ENCODE peak calls at places on chromosomes 4 and X, in ten cellular contexts. One of them, this sample, is unnamed.

GRCh38 chr4:575281-576141 is 584 bp downstream of the TMEM271 start:
- DNase-seq in glutamatergic neuron: peak; percentile 68
- DNase-seq in mesothelial cell of epicardium: peak; percentile 83
- DNase-seq in GM20000: peak; percentile 79
- DNase-seq in HepG2: no peak
- DNase-seq in MCF 10A: no peak
- DNase-seq in omental fat pad: no peak
- DNase-seq in cardiac fibroblast: peak; percentile 49
- DNase-seq in uterus: no peak
- DNase-seq in foreskin fibroblast: peak; percentile 45
- DNase-seq in this sample: no peak

GRCh38 chr4:3389879-3390840 is 51.6 kb upstream of the HGFAC start:
- DNase-seq in mesothelial cell of epicardium: no peak
- DNase-seq in foreskin fibroblast: no peak
- DNase-seq in glutamatergic neuron: no peak
- DNase-seq in MCF 10A: no peak
- DNase-seq in omental fat pad: no peak
- DNase-seq in HepG2: no peak
- DNase-seq in GM20000: no peak
- DNase-seq in cardiac fibroblast: no peak
- DNase-seq in uterus: no peak
- DNase-seq in this sample: no peak

GRCh38 chr4:137531951-137532868 is at the start of gene PCDH18:
- DNase-seq in glutamatergic neuron: peak; percentile 49
- DNase-seq in cardiac fibroblast: peak; percentile 97
- DNase-seq in omental fat pad: peak; percentile 60
- DNase-seq in GM20000: peak; percentile 24
- DNase-seq in uterus: peak; percentile 95
- DNase-seq in foreskin fibroblast: peak; percentile 96
- DNase-seq in HepG2: no peak
- DNase-seq in MCF 10A: peak; percentile 64
- DNase-seq in mesothelial cell of epicardium: peak; percentile 76
- DNase-seq in this sample: peak; percentile 87

GRCh38 chr4:183596056-183596757 is 62.8 kb downstream of the RWDD4 start:
- DNase-seq in HepG2: no peak
- DNase-seq in MCF 10A: no peak
- DNase-seq in mesothelial cell of epicardium: no peak
- DNase-seq in uterus: no peak
- DNase-seq in GM20000: no peak
- DNase-seq in foreskin fibroblast: no peak
- DNase-seq in omental fat pad: no peak
- DNase-seq in cardiac fibroblast: no peak
- DNase-seq in glutamatergic neuron: no peak
- DNase-seq in this sample: no peak

GRCh38 chrX:39491548-39492297 is 606.0 kb downstream of the BCOR start:
- DNase-seq in foreskin fibroblast: no peak
- DNase-seq in glutamatergic neuron: no peak
- DNase-seq in HepG2: no peak
- DNase-seq in GM20000: peak; percentile 58
- DNase-seq in omental fat pad: no peak
- DNase-seq in cardiac fibroblast: no peak
- DNase-seq in mesothelial cell of epicardium: no peak
- DNase-seq in MCF 10A: no peak
- DNase-seq in uterus: no peak
- DNase-seq in this sample: no peak

GRCh38 chrX:140766024-140766611 is 56.6 kb downstream of the LINC00632 start:
- DNase-seq in foreskin fibroblast: no peak
- DNase-seq in cardiac fibroblast: peak; percentile 80
- DNase-seq in mesothelial cell of epicardium: peak; percentile 66
- DNase-seq in glutamatergic neuron: peak; percentile 51
- DNase-seq in uterus: peak; percentile 34
- DNase-seq in MCF 10A: peak; percentile 76
- DNase-seq in omental fat pad: no peak
- DNase-seq in GM20000: peak; percentile 25
- DNase-seq in HepG2: peak; percentile 27
- DNase-seq in this sample: no peak

GRCh38 chrX:64204701-64205440 is 637 bp downstream of the AMER1 start:
- DNase-seq in GM20000: peak; percentile 55
- DNase-seq in foreskin fibroblast: peak; percentile 44
- DNase-seq in cardiac fibroblast: peak; percentile 26
- DNase-seq in glutamatergic neuron: peak; percentile 61
- DNase-seq in omental fat pad: no peak
- DNase-seq in HepG2: peak; percentile 0
- DNase-seq in mesothelial cell of epicardium: peak; percentile 48
- DNase-seq in uterus: peak; percentile 33
- DNase-seq in MCF 10A: peak; percentile 34
- DNase-seq in this sample: no peak

GRCh38 chr4:6278801-6279197 is 9.1 kb downstream of the WFS1 start:
- DNase-seq in cardiac fibroblast: peak; percentile 19
- DNase-seq in glutamatergic neuron: no peak
- DNase-seq in uterus: peak; percentile 66
- DNase-seq in foreskin fibroblast: no peak
- DNase-seq in MCF 10A: no peak
- DNase-seq in omental fat pad: no peak
- DNase-seq in HepG2: peak; percentile 73
- DNase-seq in mesothelial cell of epicardium: no peak
- DNase-seq in GM20000: peak; percentile 82
- DNase-seq in this sample: no peak

GRCh38 chr4:80266267-80266901 is at the start of gene FGF5:
- DNase-seq in glutamatergic neuron: peak; percentile 68
- DNase-seq in mesothelial cell of epicardium: peak; percentile 62
- DNase-seq in cardiac fibroblast: peak; percentile 93
- DNase-seq in uterus: peak; percentile 29
- DNase-seq in MCF 10A: peak; percentile 66
- DNase-seq in omental fat pad: no peak
- DNase-seq in HepG2: no peak
- DNase-seq in GM20000: peak; percentile 20
- DNase-seq in foreskin fibroblast: peak; percentile 98
- DNase-seq in this sample: peak; percentile 58

GRCh38 chrX:3066555-3066954 is 25.3 kb downstream of the ARSF start:
- DNase-seq in GM20000: no peak
- DNase-seq in MCF 10A: peak; percentile 18
- DNase-seq in omental fat pad: no peak
- DNase-seq in HepG2: no peak
- DNase-seq in glutamatergic neuron: peak; percentile 37
- DNase-seq in cardiac fibroblast: peak; percentile 0
- DNase-seq in foreskin fibroblast: no peak
- DNase-seq in mesothelial cell of epicardium: peak; percentile 39
- DNase-seq in uterus: no peak
- DNase-seq in this sample: no peak

GRCh38 chrX:3651272-3651671 is 62.2 kb downstream of the PRKX start:
- DNase-seq in omental fat pad: no peak
- DNase-seq in foreskin fibroblast: peak; percentile 13
- DNase-seq in HepG2: no peak
- DNase-seq in cardiac fibroblast: peak; percentile 56
- DNase-seq in mesothelial cell of epicardium: no peak
- DNase-seq in uterus: no peak
- DNase-seq in MCF 10A: peak; percentile 35
- DNase-seq in GM20000: no peak
- DNase-seq in glutamatergic neuron: no peak
- DNase-seq in this sample: no peak

DNA sequence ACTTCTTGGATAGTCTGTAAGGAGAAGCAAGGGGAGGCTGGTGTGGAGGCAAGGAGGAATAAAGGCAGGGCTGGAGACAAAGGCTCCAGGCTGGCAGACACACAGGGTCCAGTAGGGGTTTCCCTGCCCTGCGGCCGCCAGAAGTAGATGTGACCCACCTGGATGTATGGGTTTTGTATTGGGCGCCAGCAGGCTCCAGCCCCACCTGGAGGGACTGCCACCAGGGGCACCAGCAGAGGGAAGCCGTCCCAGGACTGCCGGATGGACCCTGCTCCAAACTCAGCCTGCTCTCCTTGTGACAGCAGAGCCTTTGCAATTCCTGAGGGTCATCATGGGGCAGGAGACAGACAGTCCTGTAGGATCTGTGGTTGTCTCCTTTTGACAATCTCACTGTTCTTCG is 52.7 kb downstream of the MGST2 start:
- DNase-seq in HepG2: no peak
- DNase-seq in foreskin fibroblast: no peak
- DNase-seq in cardiac fibroblast: no peak
- DNase-seq in MCF 10A: no peak
- DNase-seq in uterus: no peak
- DNase-seq in mesothelial cell of epicardium: no peak
- DNase-seq in glutamatergic neuron: no peak
- DNase-seq in omental fat pad: no peak
- DNase-seq in GM20000: no peak
- DNase-seq in this sample: no peak
- TF ChIP-seq CTCF in HepG2: no peak
- TF ChIP-seq CTCF in foreskin fibroblast: no peak
- TF ChIP-seq CTCF in cardiac fibroblast: no peak
- TF ChIP-seq CTCF in MCF 10A: no peak
- TF ChIP-seq CTCF in uterus: no peak
- TF ChIP-seq CTCF in mesothelial cell of epicardium: no peak
- TF ChIP-seq CTCF in glutamatergic neuron: no peak
- TF ChIP-seq CTCF in omental fat pad: no peak
- TF ChIP-seq CTCF in GM20000: no peak
- TF ChIP-seq CTCF in this sample: no peak

GRCh38 chr4:114076865-114077264 is 97.4 kb upstream of the ARSJ start:
- DNase-seq in glutamatergic neuron: no peak
- DNase-seq in GM20000: no peak
- DNase-seq in MCF 10A: peak; percentile 22
- DNase-seq in omental fat pad: no peak
- DNase-seq in mesothelial cell of epicardium: no peak
- DNase-seq in foreskin fibroblast: no peak
- DNase-seq in uterus: no peak
- DNase-seq in cardiac fibroblast: peak; percentile 49
- DNase-seq in HepG2: no peak
- DNase-seq in this sample: no peak
- TF ChIP-seq CTCF in glutamatergic neuron: no peak
- TF ChIP-seq CTCF in GM20000: no peak
- TF ChIP-seq CTCF in MCF 10A: no peak
- TF ChIP-seq CTCF in omental fat pad: no peak
- TF ChIP-seq CTCF in mesothelial cell of epicardium: no peak
- TF ChIP-seq CTCF in foreskin fibroblast: no peak
- TF ChIP-seq CTCF in uterus: no peak
- TF ChIP-seq CTCF in cardiac fibroblast: no peak
- TF ChIP-seq CTCF in HepG2: no peak
- TF ChIP-seq CTCF in this sample: no peak

GRCh38 chr4:128158894-128159293 is 97.8 kb downstream of the LARP1B start:
- DNase-seq in glutamatergic neuron: no peak
- DNase-seq in cardiac fibroblast: no peak
- DNase-seq in MCF 10A: no peak
- DNase-seq in foreskin fibroblast: no peak
- DNase-seq in uterus: no peak
- DNase-seq in HepG2: no peak
- DNase-seq in GM20000: no peak
- DNase-seq in omental fat pad: no peak
- DNase-seq in mesothelial cell of epicardium: no peak
- DNase-seq in this sample: no peak

GRCh38 chr4:128163177-128164117 is 102.3 kb downstream of the LARP1B start:
- DNase-seq in mesothelial cell of epicardium: no peak
- DNase-seq in GM20000: no peak
- DNase-seq in MCF 10A: peak; percentile 56
- DNase-seq in glutamatergic neuron: no peak
- DNase-seq in omental fat pad: no peak
- DNase-seq in HepG2: peak; percentile 66
- DNase-seq in foreskin fibroblast: peak; percentile 25
- DNase-seq in uterus: no peak
- DNase-seq in cardiac fibroblast: peak; percentile 88
- DNase-seq in this sample: peak; percentile 23

GRCh38 chr4:128161138-128161537 is 100.0 kb downstream of the LARP1B start:
- DNase-seq in omental fat pad: no peak
- DNase-seq in MCF 10A: no peak
- DNase-seq in glutamatergic neuron: no peak
- DNase-seq in foreskin fibroblast: no peak
- DNase-seq in cardiac fibroblast: no peak
- DNase-seq in HepG2: no peak
- DNase-seq in GM20000: no peak
- DNase-seq in uterus: no peak
- DNase-seq in mesothelial cell of epicardium: no peak
- DNase-seq in this sample: no peak

GRCh38 chr4:128162434-128162833 is 101.3 kb downstream of the LARP1B start:
- DNase-seq in glutamatergic neuron: no peak
- DNase-seq in omental fat pad: no peak
- DNase-seq in uterus: no peak
- DNase-seq in cardiac fibroblast: peak; percentile 37
- DNase-seq in MCF 10A: peak; percentile 16
- DNase-seq in GM20000: no peak
- DNase-seq in foreskin fibroblast: peak; percentile 6
- DNase-seq in mesothelial cell of epicardium: no peak
- DNase-seq in HepG2: no peak
- DNase-seq in this sample: no peak

DNA sequence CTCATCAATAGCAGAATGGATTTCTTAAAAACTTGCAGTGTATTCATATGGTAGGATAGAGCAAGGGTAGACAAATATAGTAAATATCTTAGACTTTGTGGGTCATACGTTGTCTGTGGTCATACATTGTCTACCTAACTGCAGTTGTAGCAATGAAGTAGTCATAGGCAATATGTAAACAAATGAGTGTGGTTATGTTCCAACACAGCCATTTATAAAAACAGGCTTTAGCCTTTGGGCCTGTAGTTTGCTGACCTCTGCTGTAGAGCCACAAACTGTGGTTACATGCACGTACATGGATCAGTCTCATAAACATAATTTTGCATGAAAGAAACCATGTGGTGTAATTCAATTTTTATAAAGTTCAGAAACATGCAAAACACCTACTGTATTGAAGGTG is 98.9 kb downstream of the LARP1B start:
- DNase-seq in MCF 10A: peak; percentile 56
- DNase-seq in GM20000: no peak
- DNase-seq in uterus: no peak
- DNase-seq in HepG2: no peak
- DNase-seq in omental fat pad: no peak
- DNase-seq in cardiac fibroblast: peak; percentile 75
- DNase-seq in mesothelial cell of epicardium: no peak
- DNase-seq in glutamatergic neuron: no peak
- DNase-seq in foreskin fibroblast: peak; percentile 48
- DNase-seq in this sample: peak; percentile 5
- TF ChIP-seq CTCF in MCF 10A: no peak
- TF ChIP-seq CTCF in GM20000: no peak
- TF ChIP-seq CTCF in uterus: no peak
- TF ChIP-seq CTCF in HepG2: peak; percentile 39
- TF ChIP-seq CTCF in omental fat pad: no peak
- TF ChIP-seq CTCF in cardiac fibroblast: no peak
- TF ChIP-seq CTCF in mesothelial cell of epicardium: no peak
- TF ChIP-seq CTCF in glutamatergic neuron: no peak
- TF ChIP-seq CTCF in foreskin fibroblast: no peak
- TF ChIP-seq CTCF in this sample: no peak

GRCh38 chr4:116664198-116664597 is 421.2 kb downstream of the TRAM1L1 start:
- DNase-seq in HepG2: no peak
- DNase-seq in foreskin fibroblast: no peak
- DNase-seq in omental fat pad: no peak
- DNase-seq in glutamatergic neuron: no peak
- DNase-seq in GM20000: no peak
- DNase-seq in mesothelial cell of epicardium: no peak
- DNase-seq in MCF 10A: no peak
- DNase-seq in uterus: no peak
- DNase-seq in cardiac fibroblast: no peak
- DNase-seq in this sample: no peak

DNA sequence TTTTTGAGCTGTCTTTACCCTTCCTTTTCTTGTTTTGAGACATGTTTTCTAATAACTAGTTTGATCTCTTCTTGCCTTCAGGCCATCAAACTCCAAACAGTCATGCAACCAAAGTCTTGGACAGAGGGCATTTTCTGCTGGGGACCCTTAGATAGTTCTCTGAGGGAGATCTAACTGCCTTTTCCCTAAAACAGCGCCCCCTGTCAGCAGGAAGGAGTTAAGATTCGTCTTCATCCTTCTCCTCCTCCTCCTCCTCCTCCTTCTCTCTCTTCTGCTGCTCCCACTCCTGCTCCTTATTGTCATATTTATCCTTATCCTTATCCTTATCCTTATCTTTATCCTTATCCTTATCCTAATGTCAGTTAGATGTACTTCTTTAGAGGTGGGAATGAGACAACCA is 417.2 kb downstream of the TRAM1L1 start:
- DNase-seq in uterus: no peak
- DNase-seq in cardiac fibroblast: no peak
- DNase-seq in HepG2: no peak
- DNase-seq in MCF 10A: no peak
- DNase-seq in mesothelial cell of epicardium: no peak
- DNase-seq in omental fat pad: no peak
- DNase-seq in glutamatergic neuron: no peak
- DNase-seq in GM20000: no peak
- DNase-seq in foreskin fibroblast: no peak
- DNase-seq in this sample: no peak
- TF ChIP-seq CTCF in uterus: no peak
- TF ChIP-seq CTCF in cardiac fibroblast: no peak
- TF ChIP-seq CTCF in HepG2: peak; percentile 32
- TF ChIP-seq CTCF in MCF 10A: peak; percentile 15
- TF ChIP-seq CTCF in mesothelial cell of epicardium: no peak
- TF ChIP-seq CTCF in omental fat pad: no peak
- TF ChIP-seq CTCF in glutamatergic neuron: peak; percentile 22
- TF ChIP-seq CTCF in GM20000: peak; percentile 6
- TF ChIP-seq CTCF in foreskin fibroblast: no peak
- TF ChIP-seq CTCF in this sample: no peak

This sample was measured in BJ.